ENCODE peak calls at places on chromosomes 12 and 14, in four cellular contexts. C is ovary; B is CD8-positive, alpha-beta T cell; Z is GM23248. P is an unnamed sample.

GRCh38 chr14:63895510-63895909 is 42.7 kb downstream of the SYNE2 start:
- DNase-seq in C (no peak), B (no peak), Z (no peak), P (no peak)

GRCh38 chr12:42977451-42978230 is 388.1 kb upstream of the PRICKLE1 start:
- DNase-seq in C (no peak), B (no peak), Z (peak), P (no peak)

GRCh38 chr12:2922329-2922728 is 31.6 kb downstream of the TULP3 start:
- DNase-seq in C (no peak), B (no peak), Z (peak), P (no peak)

GRCh38 chr12:2583642-2584041 is 211.1 kb upstream of the FKBP4 start:
- DNase-seq in C (no peak), B (no peak), Z (no peak), P (no peak)

GRCh38 chr12:59040651-59041050 is 120.3 kb upstream of the LRIG3 start:
- DNase-seq in C (no peak), B (no peak), Z (peak), P (no peak)

GRCh38 chr12:112170376-112170775 is 45.0 kb downstream of the TRAFD1 start:
- DNase-seq in C (no peak), B (peak), Z (peak), P (peak)

GRCh38 chr12:69397978-69398377 is 38.4 kb downstream of the YEATS4 start:
- DNase-seq in C (no peak), B (no peak), Z (peak), P (no peak)

GRCh38 chr14:103897075-103897947 is 30.9 kb upstream of the TDRD9 start:
- DNase-seq in C (no peak), B (no peak), Z (no peak), P (no peak)

GRCh38 chr12:1500095-1500801 is 94.1 kb downstream of the FBXL14 start:
- DNase-seq in C (no peak), B (no peak), Z (peak), P (no peak)

GRCh38 chr12:29533815-29534489 is 36.5 kb upstream of the OVCH1 start:
- DNase-seq in C (no peak), B (no peak), Z (no peak), P (no peak)

GRCh38 chr12:101838628-101839323 is 8.0 kb upstream of the GNPTAB start:
- DNase-seq in C (no peak), B (no peak), Z (no peak), P (no peak)

GRCh38 chr12:26857465-26858176 is 24.6 kb upstream of the ITPR2 start:
- DNase-seq in C (no peak), B (no peak), Z (no peak), P (no peak)

GRCh38 chr12:29726321-29726692 is 57.4 kb downstream of the TMTC1 start:
- DNase-seq in C (no peak), B (no peak), Z (no peak), P (no peak)

GRCh38 chr12:12559699-12560296 is 2.9 kb downstream of the DUSP16 start:
- DNase-seq in C (no peak), B (no peak), Z (no peak), P (no peak)
- H3K4me3 ChIP-seq in C (peak), B (no peak), Z (peak), P (no peak)

GRCh38 chr12:88639361-88639760 is 59.1 kb upstream of the KITLG start:
- DNase-seq in C (no peak), B (no peak), Z (no peak), P (no peak)
- H3K4me3 ChIP-seq in C (no peak), B (no peak), Z (peak), P (no peak)

DNA sequence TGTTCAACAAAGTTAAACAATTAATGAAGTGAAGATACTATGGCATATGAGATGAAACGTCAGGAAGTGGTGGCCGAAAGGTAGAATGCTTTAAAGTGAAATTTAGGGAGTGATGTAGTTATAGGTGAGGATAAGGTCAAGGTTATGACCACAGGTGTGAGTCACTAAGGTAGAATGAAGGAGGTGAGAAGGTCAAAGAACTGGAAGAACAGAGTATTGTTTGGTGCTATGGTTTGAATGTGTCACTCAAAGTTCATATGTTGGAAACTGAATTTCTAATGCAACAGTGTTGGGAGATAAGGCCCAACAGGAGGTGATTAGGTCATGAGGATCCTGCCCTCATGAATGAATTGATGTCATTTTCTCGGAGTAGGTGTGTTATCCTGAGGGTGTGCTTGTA is 293.6 kb downstream of the NELL2 start:
- DNase-seq in C (no peak), B (no peak), Z (no peak), P (no peak)
- H3K4me3 ChIP-seq in C (no peak), B (no peak), Z (no peak), P (no peak)

GRCh38 chr12:32379213-32379612 is 20.1 kb upstream of the FGD4 start:
- DNase-seq in C (no peak), B (no peak), Z (no peak), P (no peak)
- H3K4me3 ChIP-seq in C (no peak), B (no peak), Z (no peak), P (no peak)

GRCh38 chr14:90062852-90063539 is 1.2 kb downstream of the KCNK13 start:
- DNase-seq in C (no peak), B (no peak), Z (no peak), P (no peak)
- H3K4me3 ChIP-seq in C (no peak), B (peak), Z (no peak), P (no peak)

DNA sequence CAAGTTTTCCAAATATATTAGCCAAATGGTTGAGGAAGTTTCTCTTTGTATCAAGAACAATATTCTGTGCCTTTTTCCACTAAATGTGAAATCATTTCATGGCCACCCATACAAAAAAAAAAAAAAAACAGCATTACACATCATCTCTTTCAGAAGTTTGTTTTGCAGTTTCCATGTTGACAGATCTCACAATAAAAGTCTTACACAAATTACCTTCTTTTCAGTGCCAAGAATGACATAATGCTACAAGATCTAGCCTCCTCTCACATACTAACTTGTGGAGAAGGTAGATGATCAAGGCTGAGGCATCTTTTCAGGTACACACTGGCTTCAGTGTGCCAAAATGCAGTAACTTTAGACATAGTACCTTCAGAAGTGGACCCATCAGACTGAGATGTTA is 35.3 kb downstream of the PRKD1 start:
- DNase-seq in C (no peak), B (no peak), Z (peak), P (no peak)
- H3K4me3 ChIP-seq in C (no peak), B (no peak), Z (no peak), P (no peak)

GRCh38 chr14:31025335-31026075 is at the start of gene AP4S1:
- DNase-seq in C (peak), B (peak), Z (peak), P (peak)

GRCh38 chr14:31026395-31027096 is 367 bp upstream of the STRN3 start:
- DNase-seq in C (peak), B (peak), Z (peak), P (peak)

GRCh38 chr14:31026076-31026394 is at the start of gene STRN3:
- DNase-seq in C (no peak), B (no peak), Z (no peak), P (no peak)

GRCh38 chr14:31029016-31029970 is 3.1 kb upstream of the STRN3 start:
- DNase-seq in C (no peak), B (no peak), Z (no peak), P (no peak)

DNA sequence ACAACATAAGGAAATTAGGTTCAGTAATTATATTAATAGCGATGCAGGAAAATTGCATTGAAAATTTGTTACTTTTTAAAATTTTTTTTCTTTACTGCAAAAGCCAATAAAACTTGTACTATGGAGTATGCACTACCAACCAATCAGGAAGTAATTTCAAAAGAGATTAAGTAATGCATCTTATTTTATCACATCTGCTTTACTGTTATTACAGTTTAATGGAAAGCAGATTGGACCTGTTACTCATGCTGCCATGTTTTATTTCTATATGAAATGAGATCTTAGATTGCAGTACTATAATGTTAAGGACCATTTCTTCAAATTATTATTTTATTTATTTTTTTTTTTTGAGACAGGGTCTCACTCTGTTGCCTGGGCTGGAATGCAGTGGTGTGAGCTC is 1.7 kb upstream of the STRN3 start:
- DNase-seq in C (no peak), B (no peak), Z (peak), P (no peak)
- H3K4me3 ChIP-seq in C (no peak), B (no peak), Z (peak), P (no peak)

DNA sequence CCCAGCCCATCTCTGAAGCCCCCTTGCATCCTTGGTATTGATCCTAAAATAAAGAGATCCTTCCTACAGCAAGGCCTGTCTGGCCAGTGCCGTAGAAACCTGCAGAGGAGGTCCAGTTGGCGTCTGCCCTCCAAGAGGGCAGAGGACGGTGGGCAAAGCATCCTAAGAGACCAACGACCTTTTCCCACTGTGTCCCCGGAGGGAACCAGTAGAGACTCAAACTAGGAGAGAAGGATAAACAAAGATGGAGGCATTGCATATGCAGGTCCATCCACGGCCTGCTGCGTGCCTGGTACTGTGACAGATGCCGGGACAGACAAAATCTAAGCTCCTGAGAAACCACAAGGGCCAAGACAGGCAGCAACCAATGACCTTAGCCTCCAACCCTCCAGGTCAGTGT is 3.8 kb downstream of the NCKAP5L start:
- DNase-seq in C (no peak), B (no peak), Z (no peak), P (peak)
- H3K4me3 ChIP-seq in C (no peak), B (no peak), Z (peak), P (no peak)

GRCh38 chr14:68261092-68261842 is 441.7 kb downstream of the RAD51B start:
- DNase-seq in C (no peak), B (no peak), Z (no peak), P (no peak)
- H3K4me3 ChIP-seq in C (no peak), B (no peak), Z (no peak), P (no peak)

GRCh38 chr12:49358548-49359141 is 8.6 kb upstream of the SPATS2 start:
- DNase-seq in C (no peak), B (no peak), Z (peak), P (no peak)
- H3K4me3 ChIP-seq in C (no peak), B (no peak), Z (no peak), P (no peak)

P was measured in aorta.